ENCODE peak calls at places on chromosomes 7 and 10, in four cellular contexts. S, T, E and V are unnamed samples.

GRCh38 chr10:17784701-17785100 is 24.4 kb upstream of the MRC1 start:
- DNase-seq in S (no peak), T (peak), E (peak), V (no peak)

GRCh38 chr10:110686037-110686436 is 41.9 kb downstream of the RBM20 start:
- DNase-seq in S (no peak), E (no peak), T (peak), V (no peak)

GRCh38 chr10:112967200-112967599 is 17.2 kb downstream of the TCF7L2 start:
- DNase-seq in T (peak), E (peak), S (no peak), V (no peak)

GRCh38 chr10:80443531-80443974 is 10.6 kb upstream of the TSPAN14 start:
- DNase-seq in T (no peak), E (peak), S (no peak), V (no peak)

GRCh38 chr10:31723074-31723750 is 205.4 kb downstream of the ARHGAP12 start:
- DNase-seq in E (peak), T (no peak), S (no peak), V (no peak)

GRCh38 chr10:46286991-46287693 is at the start of gene ANTXRL:
- DNase-seq in T (no peak), E (no peak), S (no peak), V (no peak)

GRCh38 chr7:22488643-22489462 is 11.1 kb downstream of the STEAP1B start:
- DNase-seq in T (peak), S (peak), E (peak), V (no peak)

GRCh38 chr10:13658864-13659685 is 72.3 kb downstream of the PRPF18 start:
- DNase-seq in E (no peak), T (no peak), S (peak), V (no peak)

GRCh38 chr10:125982256-125982948 is 86.0 kb downstream of the FANK1 start:
- DNase-seq in S (no peak), E (peak), T (peak), V (peak)

GRCh38 chr7:650339-651031 is 76.0 kb upstream of the DNAAF5 start:
- DNase-seq in E (no peak), S (no peak), T (no peak), V (no peak)